ENCODE peak calls at places on chromosome 12, in ten cellular contexts. One of them, this sample, is unnamed.

GRCh38 chr12:93616584-93617101 is 44.2 kb downstream of the SOCS2 start:
- DNase-seq in endothelial cell: no peak
- DNase-seq in GM23338: peak
- DNase-seq in fibroblast of pulmonary artery: no peak
- DNase-seq in IMR-90: peak
- DNase-seq in WTC11: peak
- DNase-seq in lower leg skin: no peak
- DNase-seq in right atrium auricular region: no peak
- DNase-seq in body of pancreas: no peak
- DNase-seq in foreskin fibroblast: no peak
- DNase-seq in this sample: no peak

GRCh38 chr12:31896514-31897039 is 62.6 kb upstream of the RESF1 start:
- DNase-seq in endothelial cell: no peak
- DNase-seq in GM23338: peak
- DNase-seq in fibroblast of pulmonary artery: peak
- DNase-seq in IMR-90: peak
- DNase-seq in WTC11: no peak
- DNase-seq in lower leg skin: peak
- DNase-seq in right atrium auricular region: no peak
- DNase-seq in body of pancreas: no peak
- DNase-seq in foreskin fibroblast: no peak
- DNase-seq in this sample: peak

GRCh38 chr12:52216107-52216506 is 16.9 kb upstream of the KRT7 start:
- DNase-seq in endothelial cell: no peak
- DNase-seq in GM23338: no peak
- DNase-seq in fibroblast of pulmonary artery: no peak
- DNase-seq in IMR-90: peak
- DNase-seq in WTC11: no peak
- DNase-seq in lower leg skin: no peak
- DNase-seq in right atrium auricular region: no peak
- DNase-seq in body of pancreas: peak
- DNase-seq in foreskin fibroblast: no peak
- DNase-seq in this sample: no peak

GRCh38 chr12:46266382-46266791 is 2.5 kb downstream of the SLC38A1 start:
- DNase-seq in endothelial cell: no peak
- DNase-seq in GM23338: peak
- DNase-seq in fibroblast of pulmonary artery: peak
- DNase-seq in IMR-90: peak
- DNase-seq in WTC11: no peak
- DNase-seq in lower leg skin: no peak
- DNase-seq in right atrium auricular region: no peak
- DNase-seq in body of pancreas: no peak
- DNase-seq in foreskin fibroblast: peak
- DNase-seq in this sample: peak

GRCh38 chr12:774051-774614 is 21.8 kb downstream of the WNK1 start:
- DNase-seq in endothelial cell: no peak
- DNase-seq in GM23338: no peak
- DNase-seq in fibroblast of pulmonary artery: no peak
- DNase-seq in IMR-90: no peak
- DNase-seq in WTC11: no peak
- DNase-seq in lower leg skin: no peak
- DNase-seq in right atrium auricular region: no peak
- DNase-seq in body of pancreas: no peak
- DNase-seq in foreskin fibroblast: no peak
- DNase-seq in this sample: no peak

GRCh38 chr12:27424631-27425230 is 21.8 kb upstream of the SMCO2 start:
- DNase-seq in endothelial cell: no peak
- DNase-seq in GM23338: peak
- DNase-seq in fibroblast of pulmonary artery: peak
- DNase-seq in IMR-90: peak
- DNase-seq in WTC11: no peak
- DNase-seq in lower leg skin: no peak
- DNase-seq in right atrium auricular region: no peak
- DNase-seq in body of pancreas: peak
- DNase-seq in foreskin fibroblast: peak
- DNase-seq in this sample: peak

GRCh38 chr12:48817957-48818830 is at the start of gene CACNB3:
- DNase-seq in endothelial cell: peak
- DNase-seq in GM23338: peak
- DNase-seq in fibroblast of pulmonary artery: peak
- DNase-seq in IMR-90: peak
- DNase-seq in WTC11: peak
- DNase-seq in lower leg skin: peak
- DNase-seq in right atrium auricular region: peak
- DNase-seq in body of pancreas: peak
- DNase-seq in foreskin fibroblast: no peak
- DNase-seq in this sample: peak

GRCh38 chr12:119459481-119459880 is 125.0 kb downstream of the CCDC60 start:
- DNase-seq in endothelial cell: no peak
- DNase-seq in GM23338: no peak
- DNase-seq in fibroblast of pulmonary artery: no peak
- DNase-seq in IMR-90: no peak
- DNase-seq in WTC11: no peak
- DNase-seq in lower leg skin: no peak
- DNase-seq in right atrium auricular region: no peak
- DNase-seq in body of pancreas: no peak
- DNase-seq in foreskin fibroblast: no peak
- DNase-seq in this sample: no peak

GRCh38 chr12:48936379-48936979 is 11.2 kb upstream of the FKBP11 start:
- DNase-seq in endothelial cell: peak
- DNase-seq in GM23338: peak
- DNase-seq in fibroblast of pulmonary artery: peak
- DNase-seq in IMR-90: peak
- DNase-seq in WTC11: peak
- DNase-seq in lower leg skin: peak
- DNase-seq in right atrium auricular region: peak
- DNase-seq in body of pancreas: peak
- DNase-seq in foreskin fibroblast: peak
- DNase-seq in this sample: peak

GRCh38 chr12:125922328-125922727 is 857.1 kb downstream of the AACS start:
- DNase-seq in endothelial cell: no peak
- DNase-seq in GM23338: no peak
- DNase-seq in fibroblast of pulmonary artery: no peak
- DNase-seq in IMR-90: no peak
- DNase-seq in WTC11: no peak
- DNase-seq in lower leg skin: no peak
- DNase-seq in right atrium auricular region: no peak
- DNase-seq in body of pancreas: no peak
- DNase-seq in foreskin fibroblast: no peak
- DNase-seq in this sample: no peak

GRCh38 chr12:21775130-21775920 is 819 bp upstream of the KCNJ8 start:
- DNase-seq in endothelial cell: no peak
- DNase-seq in GM23338: peak
- DNase-seq in fibroblast of pulmonary artery: no peak
- DNase-seq in IMR-90: no peak
- DNase-seq in WTC11: no peak
- DNase-seq in lower leg skin: no peak
- DNase-seq in right atrium auricular region: no peak
- DNase-seq in body of pancreas: peak
- DNase-seq in foreskin fibroblast: no peak
- DNase-seq in this sample: no peak

GRCh38 chr12:51937941-51938340 is 13.6 kb upstream of the ACVR1B start:
- DNase-seq in endothelial cell: no peak
- DNase-seq in GM23338: no peak
- DNase-seq in fibroblast of pulmonary artery: no peak
- DNase-seq in IMR-90: no peak
- DNase-seq in WTC11: no peak
- DNase-seq in lower leg skin: peak
- DNase-seq in right atrium auricular region: no peak
- DNase-seq in body of pancreas: no peak
- DNase-seq in foreskin fibroblast: no peak
- DNase-seq in this sample: no peak

GRCh38 chr12:69783365-69783764 is 41.7 kb upstream of the MYRFL start:
- DNase-seq in endothelial cell: no peak
- DNase-seq in GM23338: no peak
- DNase-seq in fibroblast of pulmonary artery: no peak
- DNase-seq in IMR-90: no peak
- DNase-seq in WTC11: no peak
- DNase-seq in lower leg skin: no peak
- DNase-seq in right atrium auricular region: no peak
- DNase-seq in body of pancreas: no peak
- DNase-seq in foreskin fibroblast: no peak
- DNase-seq in this sample: no peak

GRCh38 chr12:69779928-69780327 is 41.3 kb downstream of the RAB3IP start:
- DNase-seq in endothelial cell: peak
- DNase-seq in GM23338: peak
- DNase-seq in fibroblast of pulmonary artery: peak
- DNase-seq in IMR-90: peak
- DNase-seq in WTC11: peak
- DNase-seq in lower leg skin: no peak
- DNase-seq in right atrium auricular region: no peak
- DNase-seq in body of pancreas: no peak
- DNase-seq in foreskin fibroblast: peak
- DNase-seq in this sample: peak
- TF ChIP-seq CTCF in endothelial cell: no peak
- TF ChIP-seq CTCF in GM23338: peak
- TF ChIP-seq CTCF in fibroblast of pulmonary artery: peak
- TF ChIP-seq CTCF in IMR-90: peak
- TF ChIP-seq CTCF in WTC11: peak
- TF ChIP-seq CTCF in lower leg skin: no peak
- TF ChIP-seq CTCF in right atrium auricular region: no peak
- TF ChIP-seq CTCF in body of pancreas: no peak
- TF ChIP-seq CTCF in foreskin fibroblast: peak
- TF ChIP-seq CTCF in this sample: peak

GRCh38 chr12:98725481-98726247 is 80.6 kb downstream of the APAF1 start:
- DNase-seq in endothelial cell: peak
- DNase-seq in GM23338: peak
- DNase-seq in fibroblast of pulmonary artery: peak
- DNase-seq in IMR-90: peak
- DNase-seq in WTC11: peak
- DNase-seq in lower leg skin: no peak
- DNase-seq in right atrium auricular region: no peak
- DNase-seq in body of pancreas: peak
- DNase-seq in foreskin fibroblast: peak
- DNase-seq in this sample: peak
- TF ChIP-seq CTCF in endothelial cell: no peak
- TF ChIP-seq CTCF in GM23338: peak
- TF ChIP-seq CTCF in fibroblast of pulmonary artery: peak
- TF ChIP-seq CTCF in IMR-90: peak
- TF ChIP-seq CTCF in WTC11: peak
- TF ChIP-seq CTCF in lower leg skin: no peak
- TF ChIP-seq CTCF in right atrium auricular region: peak
- TF ChIP-seq CTCF in body of pancreas: peak
- TF ChIP-seq CTCF in foreskin fibroblast: peak
- TF ChIP-seq CTCF in this sample: no peak

DNA sequence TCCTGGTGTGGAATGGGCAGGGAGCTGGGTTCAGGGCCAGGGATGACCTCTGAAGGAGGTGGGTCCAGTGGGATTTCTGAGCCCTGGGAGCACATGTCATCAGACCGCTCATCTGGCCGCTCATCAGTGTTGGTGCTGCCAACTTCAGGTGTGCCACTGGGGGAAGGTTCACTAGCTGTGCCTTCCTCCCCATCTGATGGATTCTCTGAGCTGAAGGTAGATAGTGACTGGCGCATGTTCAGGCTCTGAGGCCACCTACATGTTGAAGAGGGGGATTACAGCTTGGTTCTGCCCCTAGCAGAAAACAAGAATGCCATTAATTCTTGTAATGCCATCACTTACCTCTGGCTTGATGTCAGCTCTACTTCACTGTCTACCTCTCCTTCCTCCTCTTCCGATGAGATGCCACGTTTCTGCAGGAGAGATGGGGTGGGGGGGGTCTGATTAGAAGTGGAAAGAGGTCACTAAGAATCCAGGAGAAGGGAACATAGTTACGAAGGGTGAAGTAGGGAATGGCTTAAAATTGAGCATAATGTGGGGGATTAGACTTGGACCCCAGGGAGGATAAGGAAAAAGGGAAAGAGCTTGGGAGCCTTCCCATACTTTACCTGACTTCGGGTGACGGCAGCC is 17.2 kb downstream of the MAP3K12 start:
- DNase-seq in endothelial cell: no peak
- DNase-seq in GM23338: peak
- DNase-seq in fibroblast of pulmonary artery: no peak
- DNase-seq in IMR-90: no peak
- DNase-seq in WTC11: peak
- DNase-seq in lower leg skin: no peak
- DNase-seq in right atrium auricular region: no peak
- DNase-seq in body of pancreas: no peak
- DNase-seq in foreskin fibroblast: no peak
- DNase-seq in this sample: no peak
- TF ChIP-seq CTCF in endothelial cell: peak
- TF ChIP-seq CTCF in GM23338: peak
- TF ChIP-seq CTCF in fibroblast of pulmonary artery: peak
- TF ChIP-seq CTCF in IMR-90: peak
- TF ChIP-seq CTCF in WTC11: peak
- TF ChIP-seq CTCF in lower leg skin: no peak
- TF ChIP-seq CTCF in right atrium auricular region: no peak
- TF ChIP-seq CTCF in body of pancreas: no peak
- TF ChIP-seq CTCF in foreskin fibroblast: peak
- TF ChIP-seq CTCF in this sample: no peak

GRCh38 chr12:41564816-41565215 is 376.7 kb downstream of the PDZRN4 start:
- DNase-seq in endothelial cell: no peak
- DNase-seq in GM23338: no peak
- DNase-seq in fibroblast of pulmonary artery: no peak
- DNase-seq in IMR-90: no peak
- DNase-seq in WTC11: no peak
- DNase-seq in lower leg skin: no peak
- DNase-seq in right atrium auricular region: no peak
- DNase-seq in body of pancreas: no peak
- DNase-seq in foreskin fibroblast: no peak
- DNase-seq in this sample: no peak
- TF ChIP-seq CTCF in endothelial cell: no peak
- TF ChIP-seq CTCF in GM23338: no peak
- TF ChIP-seq CTCF in fibroblast of pulmonary artery: no peak
- TF ChIP-seq CTCF in IMR-90: no peak
- TF ChIP-seq CTCF in WTC11: no peak
- TF ChIP-seq CTCF in lower leg skin: no peak
- TF ChIP-seq CTCF in right atrium auricular region: no peak
- TF ChIP-seq CTCF in body of pancreas: no peak
- TF ChIP-seq CTCF in foreskin fibroblast: no peak
- TF ChIP-seq CTCF in this sample: no peak

GRCh38 chr12:70823182-70823976 is 97.2 kb downstream of the PTPRR start:
- DNase-seq in endothelial cell: no peak
- DNase-seq in GM23338: peak
- DNase-seq in fibroblast of pulmonary artery: no peak
- DNase-seq in IMR-90: no peak
- DNase-seq in WTC11: peak
- DNase-seq in lower leg skin: no peak
- DNase-seq in right atrium auricular region: no peak
- DNase-seq in body of pancreas: no peak
- DNase-seq in foreskin fibroblast: no peak
- DNase-seq in this sample: peak
- TF ChIP-seq CTCF in endothelial cell: no peak
- TF ChIP-seq CTCF in GM23338: peak
- TF ChIP-seq CTCF in fibroblast of pulmonary artery: no peak
- TF ChIP-seq CTCF in IMR-90: no peak
- TF ChIP-seq CTCF in WTC11: no peak
- TF ChIP-seq CTCF in lower leg skin: no peak
- TF ChIP-seq CTCF in right atrium auricular region: no peak
- TF ChIP-seq CTCF in body of pancreas: no peak
- TF ChIP-seq CTCF in foreskin fibroblast: no peak
- TF ChIP-seq CTCF in this sample: peak